ENCODE peak calls at places on chromosomes 4 and X, in nine cellular contexts. S is cardiac muscle cell, K is lower lobe of right lung, Y is astrocyte of the spinal cord, Q is AG09309, F is AG04450, C is choroid plexus epithelial cell, X is heart right ventricle, J is HCT116. L is an unnamed sample.

GRCh38 chrX:48468247-48468671 is 1.8 kb downstream of the SLC38A5 start:
- DNase-seq in S (no peak), K (no peak), Y (no peak), Q (no peak), F (no peak), C (no peak), X (no peak), J (no peak), L (no peak)

GRCh38 chrX:50813843-50814661 is at the start of gene SHROOM4:
- DNase-seq in S (peak), K (peak), Y (peak), Q (no peak), F (no peak), C (peak), X (peak), J (no peak), L (no peak)

GRCh38 chr4:73615613-73616012 is 4.6 kb downstream of the RASSF6 start:
- DNase-seq in S (no peak), K (no peak), Y (no peak), Q (no peak), F (no peak), C (peak), X (no peak), J (no peak), L (no peak)

GRCh38 chr4:85901500-85901899 is 426.6 kb downstream of the ARHGAP24 start:
- DNase-seq in S (no peak), K (no peak), Y (peak), Q (no peak), F (peak), C (peak), X (no peak), J (no peak), L (no peak)

GRCh38 chr4:677431-678293 is 3.3 kb downstream of the MYL5 start:
- DNase-seq in S (no peak), K (peak), Y (no peak), Q (no peak), F (no peak), C (no peak), X (no peak), J (peak), L (no peak)

GRCh38 chr4:3262208-3263052 is 13.5 kb downstream of the MSANTD1 start:
- DNase-seq in S (no peak), K (no peak), Y (no peak), Q (no peak), F (no peak), C (no peak), X (no peak), J (no peak), L (no peak)

GRCh38 chrX:148661035-148661434 is 160.6 kb downstream of the AFF2 start:
- DNase-seq in S (peak), K (no peak), Y (peak), Q (no peak), F (no peak), C (no peak), X (no peak), J (no peak), L (no peak)

GRCh38 chr4:138310991-138311390 is 68.8 kb upstream of the SLC7A11 start:
- DNase-seq in S (peak), K (no peak), Y (peak), Q (peak), F (no peak), C (peak), X (no peak), J (no peak), L (no peak)

GRCh38 chr4:15779336-15779735 is 1.2 kb downstream of the CD38 start:
- DNase-seq in S (peak), K (peak), Y (peak), Q (no peak), F (no peak), C (peak), X (peak), J (no peak), L (peak)

GRCh38 chr4:94533405-94534223 is 81.9 kb downstream of the PDLIM5 start:
- DNase-seq in S (no peak), K (no peak), Y (no peak), Q (no peak), F (no peak), C (no peak), X (no peak), J (no peak), L (no peak)

GRCh38 chr4:94536649-94537464 is 85.1 kb downstream of the PDLIM5 start:
- DNase-seq in S (peak), K (no peak), Y (no peak), Q (no peak), F (no peak), C (no peak), X (no peak), J (no peak), L (no peak)

GRCh38 chr4:94532016-94532789 is 80.5 kb downstream of the PDLIM5 start:
- DNase-seq in S (peak), K (no peak), Y (no peak), Q (peak), F (no peak), C (no peak), X (no peak), J (peak), L (no peak)

GRCh38 chr4:94536049-94536448 is 84.3 kb downstream of the PDLIM5 start:
- DNase-seq in S (no peak), K (no peak), Y (no peak), Q (no peak), F (no peak), C (no peak), X (no peak), J (no peak), L (no peak)

DNA sequence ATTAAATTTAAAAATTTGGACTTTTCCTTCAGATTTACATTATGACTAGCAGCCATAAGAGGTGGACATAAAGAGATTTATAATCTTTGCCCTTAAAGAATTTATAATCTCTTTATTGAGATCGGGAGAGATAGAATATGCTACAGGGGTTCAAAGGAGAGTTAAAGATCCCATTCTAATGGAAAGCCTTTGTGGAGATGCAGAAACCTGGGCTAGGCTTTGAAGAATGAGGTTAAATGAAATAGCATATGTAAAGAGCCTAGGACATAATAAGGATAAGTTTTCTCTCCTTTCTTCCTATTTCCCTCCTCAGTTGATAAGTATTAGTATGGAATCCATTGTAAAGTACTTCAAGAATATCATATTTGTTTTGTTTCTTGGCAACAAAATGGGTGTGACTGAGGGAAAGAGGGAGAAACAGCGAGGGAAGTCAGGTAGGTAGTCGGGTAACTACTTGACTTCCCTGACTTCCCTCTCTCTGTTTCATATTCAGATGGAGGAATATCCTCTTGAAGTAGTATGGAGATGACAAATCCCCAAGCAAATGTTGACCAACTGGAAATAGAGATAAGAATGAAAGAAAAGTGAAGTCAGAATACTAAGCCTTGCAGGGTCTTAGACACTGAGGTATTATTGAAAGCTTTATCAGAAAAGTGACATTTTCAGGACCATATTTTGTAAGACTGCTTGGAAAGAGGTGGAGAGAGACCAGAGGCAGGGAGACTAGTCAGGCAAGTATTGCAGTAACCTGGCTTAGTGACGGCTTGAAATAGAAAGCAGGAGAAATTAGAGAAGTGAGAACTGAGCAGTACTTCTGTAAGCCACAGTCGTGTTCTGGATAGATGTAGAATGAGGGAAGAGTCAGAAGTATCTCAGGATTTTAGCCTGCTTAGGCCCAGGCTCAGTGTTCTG is 82.9 kb downstream of the PDLIM5 start:
- DNase-seq in S (peak), K (no peak), Y (no peak), Q (no peak), F (no peak), C (no peak), X (no peak), J (no peak), L (no peak)
- H3K4me3 ChIP-seq in S (no peak), K (no peak), Y (no peak), Q (no peak), F (no peak), C (no peak), X (no peak), J (no peak), L (no peak)

DNA sequence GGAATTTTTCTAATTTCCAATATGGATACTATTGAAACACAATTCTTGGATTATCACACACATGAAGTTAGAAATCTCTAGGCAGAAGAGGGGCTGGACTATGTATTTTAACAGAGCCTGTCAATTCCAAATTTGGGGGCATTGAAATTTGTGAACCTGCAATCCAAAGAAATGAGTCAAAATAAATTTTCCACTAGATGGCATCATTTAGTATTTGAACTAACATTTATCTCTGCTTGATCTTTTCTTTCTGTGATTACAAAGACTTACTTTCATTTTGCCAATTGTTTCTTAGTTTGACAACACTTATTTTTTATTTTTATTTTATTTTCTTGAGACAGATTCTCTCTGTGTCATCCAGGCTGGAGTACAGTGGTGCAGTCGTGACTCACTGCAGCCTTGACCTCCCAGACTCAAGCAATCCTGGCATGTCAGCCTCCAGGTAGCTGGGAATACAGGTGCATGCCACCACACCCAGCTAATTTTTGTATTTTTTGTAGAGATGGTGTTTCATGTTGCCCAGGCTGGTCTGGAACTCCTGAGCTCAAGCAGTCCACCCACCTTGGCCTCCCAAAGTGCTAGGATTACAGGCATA is 2.7 kb upstream of the PYURF start:
- DNase-seq in S (no peak), K (no peak), Y (no peak), Q (no peak), F (no peak), C (peak), X (no peak), J (no peak), L (no peak)
- TF ChIP-seq CTCF in S (no peak), K (peak), Y (peak), Q (peak), F (peak), C (peak), X (peak), J (peak), L (no peak)

DNA sequence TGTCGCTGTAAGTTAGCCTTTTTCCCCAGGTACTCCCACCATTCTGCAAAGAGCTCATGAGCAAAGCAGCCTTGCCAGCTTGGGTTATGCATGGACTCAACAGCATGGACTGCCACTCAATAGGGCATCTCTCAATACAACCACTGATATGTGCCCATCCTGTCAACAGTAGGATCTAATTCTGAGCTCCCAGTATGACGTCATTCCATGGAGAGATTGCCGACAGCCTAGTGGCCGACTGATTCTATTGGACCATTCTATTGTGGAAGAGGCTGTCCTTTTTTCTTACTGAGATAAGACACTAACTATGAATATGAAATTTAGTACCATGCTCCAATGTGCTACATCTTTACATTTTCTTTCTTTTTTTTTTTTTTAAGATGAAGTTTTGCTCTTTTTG is 2389.0 kb upstream of the AGA start:
- DNase-seq in S (no peak), K (no peak), Y (no peak), Q (no peak), F (no peak), C (no peak), X (no peak), J (no peak), L (no peak)
- H3K4me3 ChIP-seq in S (no peak), K (no peak), Y (no peak), Q (no peak), F (no peak), C (no peak), X (no peak), J (no peak), L (no peak)

DNA sequence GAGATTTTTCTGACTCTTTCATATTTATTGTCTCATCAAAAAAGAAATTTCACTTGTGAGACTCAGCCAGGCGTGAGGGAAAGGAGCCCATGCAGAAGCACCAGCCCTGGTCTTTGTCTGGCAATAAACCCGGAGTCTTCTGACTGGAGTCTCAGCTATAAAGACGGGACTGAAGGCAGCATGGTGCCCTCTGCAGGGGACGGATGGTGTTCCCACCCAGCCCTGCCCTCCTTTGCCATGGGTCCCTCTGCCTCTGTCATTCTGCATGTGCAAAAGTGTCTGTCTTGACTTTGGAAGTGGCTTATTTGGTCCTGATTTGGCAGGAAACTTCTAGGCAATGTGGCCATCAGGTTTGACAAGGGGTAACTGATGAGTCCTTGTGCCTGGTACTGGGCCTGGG is 14.3 kb downstream of the ZNF185 start:
- DNase-seq in S (no peak), K (no peak), Y (no peak), Q (no peak), F (no peak), C (no peak), X (no peak), J (no peak), L (no peak)
- TF ChIP-seq CTCF in S (no peak), K (no peak), Y (peak), Q (no peak), F (no peak), C (peak), X (no peak), J (no peak), L (no peak)

GRCh38 chr4:129109965-129110824 is 14.2 kb downstream of the C4orf33 start:
- DNase-seq in S (peak), K (no peak), Y (no peak), Q (no peak), F (no peak), C (peak), X (no peak), J (no peak), L (no peak)
- H3K4me3 ChIP-seq in S (no peak), K (no peak), Y (no peak), Q (no peak), F (no peak), C (no peak), X (no peak), J (no peak), L (no peak)

L was measured in HFF-Myc.